ENCODE peak calls at places on chromosome 5, in six cellular contexts. H, E, T, A, J and F are unnamed samples.

GRCh38 chr5:116371431-116371830 is 203.2 kb downstream of the SEMA6A start:
- DNase-seq in H (no peak), E (no peak), T (no peak), A (no peak), J (no peak), F (no peak)

GRCh38 chr5:66515209-66515608 is 81.0 kb upstream of the MAST4 start:
- DNase-seq in H (no peak), E (no peak), T (no peak), A (no peak), J (no peak), F (no peak)

GRCh38 chr5:178238711-178239592 is 6.3 kb upstream of the PHYKPL start:
- DNase-seq in H (no peak), E (no peak), T (no peak), A (no peak), J (no peak), F (no peak)

GRCh38 chr5:1670342-1670741 is 129.3 kb downstream of the MRPL36 start:
- DNase-seq in H (no peak), E (no peak), T (no peak), A (no peak), J (peak; percentile 25), F (no peak)

GRCh38 chr5:99088309-99088708 is 159.5 kb upstream of the CHD1 start:
- DNase-seq in H (no peak), E (no peak), T (no peak), A (no peak), J (no peak), F (no peak)

GRCh38 chr5:164958688-164959087 is 1453.3 kb downstream of the MAT2B start:
- DNase-seq in H (no peak), E (no peak), T (no peak), A (no peak), J (no peak), F (no peak)

GRCh38 chr5:36202521-36202961 is 39.2 kb downstream of the NADK2 start:
- DNase-seq in H (no peak), E (no peak), T (peak; percentile 41), A (no peak), J (peak; percentile 56), F (peak; percentile 73)

GRCh38 chr5:112342364-112342763 is 76.7 kb downstream of the EPB41L4A start:
- DNase-seq in H (no peak), E (no peak), T (peak; percentile 49), A (no peak), J (no peak), F (no peak)

GRCh38 chr5:116508835-116509234 is 65.8 kb downstream of the SEMA6A start:
- DNase-seq in H (no peak), E (no peak), T (no peak), A (no peak), J (no peak), F (no peak)

GRCh38 chr5:17625686-17626085 is 6.2 kb upstream of the TAF11L13 start:
- DNase-seq in H (no peak), E (no peak), T (no peak), A (no peak), J (no peak), F (no peak)
- TF ChIP-seq CTCF in H (no peak), E (no peak), T (no peak), A (no peak), J (no peak), F (no peak)

GRCh38 chr5:158640581-158640980 is 459.1 kb downstream of the EBF1 start:
- DNase-seq in H (no peak), E (no peak), T (no peak), A (no peak), J (peak; percentile 45), F (no peak)
- TF ChIP-seq CTCF in H (no peak), E (no peak), T (no peak), A (no peak), J (no peak), F (no peak)

GRCh38 chr5:143447983-143448382 is 44.5 kb upstream of the NR3C1 start:
- DNase-seq in H (no peak), E (no peak), T (no peak), A (no peak), J (no peak), F (no peak)

GRCh38 chr5:143449772-143450171 is 46.3 kb upstream of the NR3C1 start:
- DNase-seq in H (no peak), E (no peak), T (no peak), A (no peak), J (no peak), F (no peak)

GRCh38 chr5:143446535-143447226 is 43.2 kb upstream of the NR3C1 start:
- DNase-seq in H (no peak), E (no peak), T (no peak), A (no peak), J (no peak), F (no peak)

GRCh38 chr5:143445726-143446125 is 42.2 kb upstream of the NR3C1 start:
- DNase-seq in H (no peak), E (no peak), T (no peak), A (no peak), J (no peak), F (no peak)

GRCh38 chr5:143448518-143448917 is 45.0 kb upstream of the NR3C1 start:
- DNase-seq in H (no peak), E (no peak), T (no peak), A (no peak), J (no peak), F (no peak)
- TF ChIP-seq CTCF in H (no peak), E (no peak), T (peak; percentile 5), A (no peak), J (no peak), F (no peak)

DNA sequence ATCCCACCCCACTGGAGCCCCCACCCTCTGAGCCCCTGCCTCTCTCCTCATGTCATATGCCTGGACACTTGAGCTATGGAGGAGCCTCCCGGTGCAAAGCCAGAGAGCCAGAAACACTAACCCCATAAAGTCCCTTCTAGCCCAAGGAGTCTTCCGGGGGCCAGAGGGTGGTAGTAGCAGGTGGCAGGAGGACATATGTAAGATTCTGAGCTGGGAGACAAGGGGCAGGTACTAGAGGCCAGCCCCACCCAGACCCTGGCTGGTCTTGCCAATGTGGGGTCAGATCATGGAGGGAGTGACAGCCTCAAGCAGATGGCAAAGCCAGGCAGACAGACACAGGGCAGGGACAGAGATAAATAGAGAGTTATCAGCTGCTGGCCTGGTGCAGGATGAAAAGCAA is 63.4 kb downstream of the PSD2 start:
- DNase-seq in H (no peak), E (no peak), T (no peak), A (no peak), J (no peak), F (no peak)
- TF ChIP-seq CTCF in H (no peak), E (no peak), T (no peak), A (no peak), J (no peak), F (no peak)